ENCODE peak calls at places on chromosomes 6 and 20, in eight cellular contexts. S is endothelial cell; F is CD4-positive, alpha-beta T cell; C is left ventricle myocardium inferior; B is fibroblast of mammary gland; W is transverse colon; T is SK-N-SH; V is glutamatergic neuron. N is an unnamed sample.

GRCh38 chr6:42879372-42880239 is at the start of gene RPL7L1:
- DNase-seq in S (peak), F (peak), C (peak), B (peak), W (peak), T (peak), V (peak), N (peak)

GRCh38 chr6:160253242-160253641 is 5.4 kb downstream of the SLC22A2 start:
- DNase-seq in S (no peak), F (no peak), C (no peak), B (no peak), W (no peak), T (no peak), V (no peak), N (no peak)

GRCh38 chr6:148817689-148818088 is 70.9 kb downstream of the UST start:
- DNase-seq in S (no peak), F (no peak), C (no peak), B (no peak), W (no peak), T (no peak), V (no peak), N (no peak)

GRCh38 chr20:41524980-41525613 is 93.1 kb downstream of the CHD6 start:
- DNase-seq in S (peak), F (no peak), C (peak), B (peak), W (peak), T (no peak), V (no peak), N (no peak)

GRCh38 chr20:8880085-8880853 is 188.6 kb upstream of the PLCB4 start:
- DNase-seq in S (no peak), F (no peak), C (no peak), B (no peak), W (no peak), T (no peak), V (no peak), N (no peak)

GRCh38 chr20:46512943-46513844 is at the start of gene ZNF334:
- DNase-seq in S (peak), F (no peak), C (peak), B (peak), W (peak), T (peak), V (peak), N (peak)

GRCh38 chr6:48844696-48845095 is 618.4 kb downstream of the MMUT start:
- DNase-seq in S (no peak), F (no peak), C (no peak), B (no peak), W (no peak), T (no peak), V (no peak), N (no peak)

GRCh38 chr6:90249044-90249443 is 47.6 kb downstream of the BACH2 start:
- DNase-seq in S (no peak), F (no peak), C (no peak), B (peak), W (no peak), T (no peak), V (no peak), N (no peak)

GRCh38 chr6:13794184-13794583 is 20.2 kb downstream of the MCUR1 start:
- DNase-seq in S (no peak), F (no peak), C (no peak), B (peak), W (no peak), T (no peak), V (no peak), N (no peak)

GRCh38 chr20:10666221-10667076 is 7.3 kb downstream of the JAG1 start:
- DNase-seq in S (no peak), F (no peak), C (no peak), B (no peak), W (no peak), T (no peak), V (no peak), N (no peak)

GRCh38 chr6:34460796-34461507 is 4.9 kb upstream of the PACSIN1 start:
- DNase-seq in S (no peak), F (no peak), C (no peak), B (peak), W (no peak), T (no peak), V (no peak), N (no peak)

GRCh38 chr20:37516697-37517370 is 4.2 kb upstream of the NNAT start:
- DNase-seq in S (no peak), F (no peak), C (no peak), B (peak), W (peak), T (no peak), V (peak), N (no peak)

GRCh38 chr6:8375916-8376315 is 59.4 kb downstream of the SLC35B3 start:
- DNase-seq in S (no peak), F (no peak), C (no peak), B (no peak), W (peak), T (no peak), V (no peak), N (no peak)

GRCh38 chr20:1998715-1999114 is 4.9 kb upstream of the PDYN start:
- DNase-seq in S (no peak), F (no peak), C (no peak), B (no peak), W (no peak), T (no peak), V (no peak), N (peak)

GRCh38 chr20:20780127-20780822 is 67.8 kb upstream of the RALGAPA2 start:
- DNase-seq in S (no peak), F (no peak), C (peak), B (peak), W (peak), T (no peak), V (no peak), N (no peak)

GRCh38 chr6:139431602-139431956 is 57.1 kb upstream of the CITED2 start:
- DNase-seq in S (no peak), F (no peak), C (no peak), B (no peak), W (no peak), T (no peak), V (no peak), N (no peak)

GRCh38 chr6:34414999-34415858 is 10.6 kb downstream of the RPS10 start:
- DNase-seq in S (peak), F (no peak), C (no peak), B (peak), W (peak), T (peak), V (no peak), N (no peak)

GRCh38 chr6:84260186-84260585 is 32.7 kb upstream of the CEP162 start:
- DNase-seq in S (no peak), F (no peak), C (no peak), B (no peak), W (no peak), T (no peak), V (peak), N (no peak)

GRCh38 chr6:23003671-23004598 is 434.6 kb downstream of the HDGFL1 start:
- DNase-seq in S (no peak), F (no peak), C (no peak), B (peak), W (no peak), T (peak), V (no peak), N (no peak)

GRCh38 chr20:18705490-18705889 is 108.1 kb upstream of the SCP2D1 start:
- DNase-seq in S (no peak), F (no peak), C (no peak), B (peak), W (no peak), T (no peak), V (no peak), N (no peak)

GRCh38 chr6:12137480-12137879 is 125.4 kb downstream of the HIVEP1 start:
- DNase-seq in S (no peak), F (no peak), C (peak), B (peak), W (peak), T (no peak), V (no peak), N (no peak)

GRCh38 chr20:48877299-48877698 is 44.2 kb upstream of the ARFGEF2 start:
- DNase-seq in S (no peak), F (no peak), C (no peak), B (no peak), W (no peak), T (no peak), V (no peak), N (no peak)

GRCh38 chr6:166836785-166837718 is 119.3 kb downstream of the RNASET2 start:
- DNase-seq in S (no peak), F (no peak), C (no peak), B (no peak), W (no peak), T (no peak), V (no peak), N (no peak)

GRCh38 chr6:17472653-17473183 is 79.3 kb downstream of the CAP2 start:
- DNase-seq in S (no peak), F (no peak), C (no peak), B (no peak), W (no peak), T (peak), V (no peak), N (no peak)

GRCh38 chr6:106520711-106521367 is 108.5 kb downstream of the RTN4IP1 start:
- DNase-seq in S (no peak), F (peak), C (no peak), B (no peak), W (peak), T (no peak), V (no peak), N (no peak)

GRCh38 chr20:59405226-59405815 is 104.9 kb downstream of the EDN3 start:
- DNase-seq in S (no peak), F (no peak), C (no peak), B (no peak), W (no peak), T (no peak), V (no peak), N (no peak)

GRCh38 chr20:20207291-20207690 is 155.0 kb downstream of the CFAP61 start:
- DNase-seq in S (no peak), F (no peak), C (no peak), B (no peak), W (no peak), T (peak), V (peak), N (no peak)

GRCh38 chr6:43962458-43962857 is 164.8 kb downstream of the MRPL14 start:
- DNase-seq in S (no peak), F (no peak), C (no peak), B (peak), W (no peak), T (no peak), V (no peak), N (no peak)

GRCh38 chr20:56343861-56344381 is 14.9 kb upstream of the FAM210B start:
- DNase-seq in S (peak), F (no peak), C (no peak), B (peak), W (peak), T (peak), V (peak), N (peak)

GRCh38 chr20:15867017-15867416 is 706.2 kb downstream of the KIF16B start:
- DNase-seq in S (no peak), F (no peak), C (no peak), B (no peak), W (no peak), T (no peak), V (no peak), N (no peak)

GRCh38 chr6:37587776-37588744 is 88.4 kb upstream of the CCDC167 start:
- DNase-seq in S (peak), F (no peak), C (no peak), B (no peak), W (no peak), T (no peak), V (peak), N (no peak)

GRCh38 chr6:47414517-47415167 is 62.9 kb upstream of the CD2AP start:
- DNase-seq in S (no peak), F (no peak), C (no peak), B (peak), W (no peak), T (no peak), V (no peak), N (no peak)

GRCh38 chr20:38059832-38060231 is 26.3 kb downstream of the RPRD1B start:
- DNase-seq in S (no peak), F (no peak), C (no peak), B (no peak), W (peak), T (no peak), V (no peak), N (no peak)

GRCh38 chr20:63697357-63697867 is 960 bp downstream of the TNFRSF6B start:
- DNase-seq in S (peak), F (no peak), C (peak), B (no peak), W (peak), T (peak), V (no peak), N (no peak)

GRCh38 chr6:31386099-31386498 is 17.3 kb upstream of the MICA start:
- DNase-seq in S (no peak), F (no peak), C (no peak), B (no peak), W (no peak), T (no peak), V (no peak), N (no peak)

GRCh38 chr6:14865609-14866100 is 380.2 kb upstream of the JARID2 start:
- DNase-seq in S (no peak), F (no peak), C (no peak), B (no peak), W (no peak), T (no peak), V (no peak), N (no peak)

DNA sequence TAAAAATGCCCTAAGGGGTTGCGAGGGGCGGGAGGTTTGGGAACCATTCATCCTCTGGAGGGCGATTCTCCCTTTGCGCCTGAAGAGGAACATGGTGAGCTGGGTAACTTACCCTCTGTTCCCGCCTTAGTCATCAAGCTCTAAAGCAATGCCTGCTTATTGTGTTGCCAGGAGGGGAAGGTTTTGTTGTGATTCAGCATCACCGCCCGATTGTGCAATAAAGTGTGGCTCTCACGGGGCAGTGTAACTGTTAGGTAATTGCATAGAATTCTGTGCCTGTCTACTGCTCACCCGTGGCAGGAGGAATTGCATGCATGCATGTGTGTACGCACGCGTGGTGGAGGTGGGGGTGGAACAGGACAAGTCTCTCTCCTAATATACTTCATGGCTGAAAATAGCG is 95.5 kb upstream of the AGPAT4 start:
- DNase-seq in S (no peak), F (no peak), C (no peak), B (peak), W (peak), T (no peak), V (no peak), N (no peak)
- TF ChIP-seq CTCF in S (no peak), F (no peak), C (no peak), B (peak), W (no peak), T (no peak), V (no peak), N (no peak)

DNA sequence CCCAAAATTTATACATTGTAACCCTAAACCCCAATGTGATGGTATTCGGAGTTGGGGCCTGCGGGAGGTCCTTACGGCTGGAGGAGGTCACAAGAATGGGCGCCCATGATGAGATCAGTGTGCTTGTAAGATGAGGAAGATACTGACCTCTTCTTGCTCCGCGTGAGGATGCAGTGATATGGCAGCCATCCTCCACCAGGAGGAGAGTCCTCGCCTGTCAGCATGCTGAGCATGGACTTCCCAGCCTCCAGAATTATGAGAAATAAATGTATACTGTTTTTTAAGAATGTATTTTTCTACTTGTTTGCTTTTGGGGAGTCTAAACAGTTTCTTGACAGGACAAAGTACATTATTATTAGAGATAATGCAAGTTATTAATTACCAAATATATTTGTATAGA is 8.7 kb upstream of the SYNDIG1 start:
- DNase-seq in S (no peak), F (no peak), C (no peak), B (no peak), W (no peak), T (no peak), V (no peak), N (no peak)
- TF ChIP-seq CTCF in S (no peak), F (no peak), C (no peak), B (no peak), W (no peak), T (peak), V (peak), N (peak)

GRCh38 chr6:15897063-15897934 is 231.6 kb upstream of the MYLIP start:
- DNase-seq in S (no peak), F (no peak), C (peak), B (peak), W (no peak), T (no peak), V (no peak), N (no peak)
- TF ChIP-seq CTCF in S (no peak), F (no peak), C (no peak), B (no peak), W (no peak), T (no peak), V (no peak), N (no peak)

GRCh38 chr20:44733341-44734069 is 12.2 kb upstream of the KCNK15 start:
- DNase-seq in S (peak), F (peak), C (peak), B (peak), W (peak), T (peak), V (peak), N (no peak)

GRCh38 chr20:44737116-44737515 is 8.5 kb upstream of the KCNK15 start:
- DNase-seq in S (no peak), F (no peak), C (no peak), B (no peak), W (no peak), T (no peak), V (no peak), N (no peak)

GRCh38 chr20:44735816-44736169 is 9.9 kb upstream of the KCNK15 start:
- DNase-seq in S (no peak), F (no peak), C (no peak), B (no peak), W (no peak), T (no peak), V (no peak), N (no peak)

GRCh38 chr20:44736170-44737021 is 9.3 kb upstream of the KCNK15 start:
- DNase-seq in S (peak), F (no peak), C (no peak), B (peak), W (peak), T (no peak), V (peak), N (no peak)

GRCh38 chr20:44734938-44735337 is 10.7 kb upstream of the KCNK15 start:
- DNase-seq in S (peak), F (no peak), C (no peak), B (peak), W (no peak), T (no peak), V (no peak), N (no peak)
- TF ChIP-seq CTCF in S (peak), F (no peak), C (no peak), B (no peak), W (peak), T (peak), V (peak), N (peak)

GRCh38 chr6:21352131-21352530 is 241.4 kb upstream of the SOX4 start:
- DNase-seq in S (no peak), F (no peak), C (no peak), B (no peak), W (no peak), T (no peak), V (no peak), N (no peak)

GRCh38 chr6:21349834-21350233 is 243.7 kb upstream of the SOX4 start:
- DNase-seq in S (no peak), F (no peak), C (no peak), B (no peak), W (no peak), T (no peak), V (no peak), N (no peak)

GRCh38 chr6:21350917-21351316 is 242.6 kb upstream of the SOX4 start:
- DNase-seq in S (no peak), F (no peak), C (no peak), B (no peak), W (no peak), T (no peak), V (no peak), N (no peak)

GRCh38 chr6:21348462-21349195 is 244.9 kb upstream of the SOX4 start:
- DNase-seq in S (peak), F (no peak), C (peak), B (peak), W (no peak), T (no peak), V (peak), N (no peak)
- TF ChIP-seq CTCF in S (no peak), F (no peak), C (no peak), B (no peak), W (no peak), T (no peak), V (no peak), N (no peak)

GRCh38 chr20:45077559-45077958 is 23.4 kb downstream of the KCNS1 start:
- DNase-seq in S (no peak), F (no peak), C (no peak), B (no peak), W (no peak), T (no peak), V (no peak), N (no peak)

GRCh38 chr20:45082468-45082867 is 18.5 kb downstream of the KCNS1 start:
- DNase-seq in S (no peak), F (no peak), C (no peak), B (no peak), W (no peak), T (no peak), V (no peak), N (no peak)

GRCh38 chr20:45083127-45083526 is 17.8 kb downstream of the KCNS1 start:
- DNase-seq in S (no peak), F (no peak), C (no peak), B (no peak), W (no peak), T (no peak), V (no peak), N (no peak)

GRCh38 chr20:45085289-45085688 is 15.6 kb downstream of the KCNS1 start:
- DNase-seq in S (no peak), F (no peak), C (no peak), B (no peak), W (no peak), T (no peak), V (no peak), N (no peak)

GRCh38 chr20:45080867-45081616 is 19.9 kb downstream of the KCNS1 start:
- DNase-seq in S (peak), F (no peak), C (no peak), B (no peak), W (no peak), T (no peak), V (no peak), N (no peak)
- TF ChIP-seq CTCF in S (peak), F (no peak), C (peak), B (peak), W (no peak), T (peak), V (peak), N (peak)

DNA sequence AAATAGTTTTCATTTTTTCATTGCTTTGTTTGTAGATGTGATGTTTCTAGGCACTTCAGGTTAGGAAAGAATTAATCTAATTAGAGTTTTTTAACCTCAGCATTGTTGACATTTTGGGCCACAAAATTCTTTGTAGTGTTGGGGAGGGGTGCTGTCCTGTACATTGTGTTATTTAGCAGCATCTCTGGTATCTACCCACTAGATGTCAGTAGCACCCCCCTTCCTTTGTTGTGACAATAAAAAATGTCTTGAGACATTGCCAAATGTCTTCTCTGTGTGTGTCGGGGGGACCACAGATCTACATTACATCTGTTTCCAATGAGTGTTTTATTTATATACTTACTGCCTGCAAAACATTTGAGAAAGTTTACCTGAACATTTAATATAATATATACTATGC is 45.6 kb downstream of the EYA4 start:
- DNase-seq in S (peak), F (no peak), C (no peak), B (peak), W (no peak), T (no peak), V (no peak), N (no peak)
- TF ChIP-seq CTCF in S (peak), F (no peak), C (peak), B (peak), W (no peak), T (peak), V (peak), N (peak)

GRCh38 chr6:33201147-33201545 is 479 bp downstream of the SLC39A7 start:
- DNase-seq in S (no peak), F (no peak), C (no peak), B (no peak), W (no peak), T (peak), V (no peak), N (no peak)
- TF ChIP-seq CTCF in S (no peak), F (no peak), C (no peak), B (no peak), W (no peak), T (no peak), V (peak), N (peak)